ENCODE peak calls at places on chromosome 4, in six cellular contexts. E is endothelial cell of umbilical vein, S is breast epithelium, H is transverse colon, O is sigmoid colon, W is H1. Q is an unnamed sample.
A peak's percentile ranks its signal among the peaks of the same experiment; 100 is the strongest.

GRCh38 chr4:52001616-52002015 is 18.5 kb downstream of the LRRC66 start:
- DNase-seq in H (no peak), W (no peak), S (no peak), E (no peak), O (no peak), Q (no peak)

GRCh38 chr4:71230613-71231012 is 108.2 kb upstream of the SLC4A4 start:
- DNase-seq in W (no peak), H (no peak), S (no peak), O (no peak), E (no peak), Q (no peak)

GRCh38 chr4:5036239-5036638 is 15.0 kb upstream of the STK32B start:
- DNase-seq in S (no peak), W (no peak), H (no peak), O (no peak), E (no peak), Q (no peak)

GRCh38 chr4:108592674-108592986 is 27.7 kb upstream of the RPL34 start:
- DNase-seq in O (no peak), S (no peak), H (no peak), W (no peak), E (peak; percentile 24), Q (no peak)

GRCh38 chr4:162475221-162475620 is 311.4 kb upstream of the FSTL5 start:
- DNase-seq in W (no peak), O (no peak), E (no peak), H (no peak), S (no peak), Q (no peak)

GRCh38 chr4:10582059-10582686 is 102.4 kb downstream of the CLNK start:
- DNase-seq in H (peak; percentile 36), O (no peak), W (no peak), S (peak; percentile 26), E (peak; percentile 56), Q (no peak)

GRCh38 chr4:19945979-19946380 is 305.7 kb upstream of the SLIT2 start:
- DNase-seq in S (no peak), O (no peak), E (peak; percentile 84), W (no peak), H (no peak), Q (no peak)

GRCh38 chr4:159248383-159249178 is 145.7 kb downstream of the RAPGEF2 start:
- DNase-seq in S (no peak), E (peak; percentile 53), H (no peak), O (no peak), W (no peak), Q (no peak)

GRCh38 chr4:140335076-140335475 is 38.4 kb upstream of the SCOC start:
- DNase-seq in H (no peak), E (no peak), W (no peak), O (no peak), S (no peak), Q (no peak)

GRCh38 chr4:163167333-163167626 is 590 bp upstream of the NAF1 start:
- DNase-seq in E (peak; percentile 49), W (no peak), S (no peak), O (no peak), H (no peak), Q (no peak)

GRCh38 chr4:5770051-5770450 is 59.0 kb downstream of the EVC start:
- DNase-seq in S (no peak), E (no peak), H (no peak), W (no peak), O (peak; percentile 41), Q (no peak)

GRCh38 chr4:54063737-54064316 is 578 bp downstream of the CHIC2 start:
- DNase-seq in S (peak; percentile 37), W (no peak), E (peak; percentile 57), O (peak; percentile 76), H (peak; percentile 41), Q (no peak)

GRCh38 chr4:125526420-125526819 is 211.7 kb downstream of the FAT4 start:
- DNase-seq in H (no peak), O (no peak), S (no peak), W (no peak), E (no peak), Q (no peak)

GRCh38 chr4:123804171-123804721 is 407.7 kb downstream of the SPRY1 start:
- DNase-seq in H (no peak), W (no peak), O (no peak), E (no peak), S (no peak), Q (no peak)

GRCh38 chr4:84324303-84324702 is 174.8 kb downstream of the NKX6-1 start:
- DNase-seq in E (no peak), W (no peak), S (no peak), H (no peak), O (no peak), Q (no peak)
- TF ChIP-seq POLR2A in E (no peak), W (no peak), S (no peak), H (no peak), O (no peak), Q (no peak)

DNA sequence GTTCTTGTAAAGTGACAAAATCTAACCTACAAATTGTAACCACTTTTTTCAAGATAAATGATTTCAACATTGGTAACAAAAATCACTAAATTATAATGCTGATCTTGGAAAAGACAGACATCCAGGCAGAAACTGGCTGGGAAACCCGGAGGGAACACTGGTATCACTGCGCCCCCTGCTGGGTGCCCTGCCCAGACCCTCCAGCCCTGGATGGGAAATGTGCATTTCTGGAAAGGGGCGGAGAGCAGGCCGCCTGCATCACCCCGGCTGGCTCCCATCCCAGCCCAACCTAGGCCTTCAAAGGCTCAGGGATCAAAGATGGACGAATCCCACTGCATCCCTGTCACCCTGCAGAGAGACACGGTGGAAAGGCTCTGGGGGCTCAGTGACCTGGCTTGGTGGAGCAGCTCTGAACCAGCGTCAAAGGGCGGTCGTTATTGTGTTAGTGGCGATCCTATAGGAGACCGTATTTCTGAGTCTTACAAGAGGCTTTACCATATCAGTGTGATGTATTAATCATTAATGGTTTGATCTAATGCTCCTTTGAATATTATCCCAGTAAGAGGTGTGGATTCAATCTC is 37.3 kb downstream of the ACOX3 start:
- DNase-seq in H (peak; percentile 75), O (peak; percentile 93), S (peak; percentile 66), E (peak; percentile 80), W (peak; percentile 33), Q (no peak)
- TF ChIP-seq POLR2AphosphoS5 in H (no peak), O (no peak), S (peak; percentile 26), E (no peak), W (no peak), Q (no peak)

GRCh38 chr4:142348489-142349076 is 497.5 kb downstream of the INPP4B start:
- DNase-seq in H (no peak), E (no peak), S (no peak), O (no peak), W (no peak), Q (no peak)
- H3K4me1 ChIP-seq in H (peaks cover 14% of the 10 kb centered on the region), E (peaks cover 21% of the 10 kb centered on the region), S (no peaks in the 10 kb centered on the region), O (peaks cover 11% of the 10 kb centered on the region), W (no peaks in the 10 kb centered on the region), Q (peaks cover 19% of the 10 kb centered on the region)

GRCh38 chr4:56976878-56977320 is 507 bp downstream of the NOA1 start:
- DNase-seq in E (peak; percentile 38), S (no peak), W (no peak), H (peak; percentile 76), O (peak; percentile 71), Q (peak; percentile 84)

GRCh38 chr4:56978750-56979303 is at the start of gene POLR2B:
- DNase-seq in O (peak; percentile 97), W (peak; percentile 89), E (peak; percentile 95), S (peak; percentile 85), H (peak; percentile 96), Q (peak; percentile 97)

GRCh38 chr4:56979674-56980073 is 978 bp downstream of the POLR2B start:
- DNase-seq in H (peak; percentile 31), O (no peak), E (peak; percentile 44), W (no peak), S (no peak), Q (no peak)

GRCh38 chr4:56976283-56976877 is 1.0 kb downstream of the NOA1 start:
- DNase-seq in E (peak; percentile 25), S (no peak), W (no peak), H (no peak), O (no peak), Q (peak; percentile 84)

GRCh38 chr4:56977321-56978012 is at the start of gene NOA1:
- DNase-seq in H (peak; percentile 99), E (peak; percentile 100), O (peak; percentile 99), W (peak; percentile 96), S (peak; percentile 98), Q (peak; percentile 98)
- TF ChIP-seq POLR2A in H (peak; percentile 81), E (peak; percentile 76), O (peak; percentile 72), W (no peak), S (peak; percentile 19), Q (peak; percentile 32)

Q was measured in vagina.